ENCODE peak calls at places on chromosome 13, in four cellular contexts. W is endothelial cell of umbilical vein, S is fibroblast of lung, Q is astrocyte. F is an unnamed sample.

GRCh38 chr13:98508280-98509074 is 68.4 kb downstream of the STK24 start:
- DNase-seq in Q (peak), W (no peak), S (peak), F (no peak)

GRCh38 chr13:27006519-27007161 is 165.0 kb downstream of the USP12 start:
- DNase-seq in W (no peak), Q (no peak), S (peak), F (peak)

GRCh38 chr13:21625366-21625765 is 21.4 kb upstream of the MICU2 start:
- DNase-seq in Q (peak), W (peak), S (peak), F (peak)

GRCh38 chr13:30145709-30146367 is 161.5 kb downstream of the KATNAL1 start:
- DNase-seq in Q (no peak), W (no peak), S (no peak), F (no peak)

GRCh38 chr13:99498304-99499161 is 2.7 kb upstream of the TM9SF2 start:
- DNase-seq in W (peak), S (peak), Q (peak), F (peak)

GRCh38 chr13:75789451-75790197 is 153.5 kb downstream of the LMO7 start:
- DNase-seq in W (peak), Q (no peak), S (peak), F (no peak)

GRCh38 chr13:113205428-113205931 is 3.0 kb downstream of the PCID2 start:
- DNase-seq in Q (peak), W (peak), S (peak), F (no peak)

GRCh38 chr13:20411638-20412342 is 113.9 kb downstream of the CRYL1 start:
- DNase-seq in Q (no peak), W (no peak), S (no peak), F (no peak)

GRCh38 chr13:36352350-36352749 is 6.2 kb upstream of the SPART start:
- DNase-seq in S (peak), Q (peak), W (no peak), F (no peak)

GRCh38 chr13:24540236-24541126 is 27.9 kb upstream of the PARP4 start:
- DNase-seq in W (peak), S (no peak), Q (no peak), F (peak)

GRCh38 chr13:26255717-26256277 is 1.9 kb downstream of the CDK8 start:
- DNase-seq in S (peak), Q (peak), W (peak), F (no peak)

GRCh38 chr13:113653264-113654174 is 4.5 kb downstream of the ATP4B start:
- DNase-seq in S (no peak), W (no peak), Q (no peak), F (no peak)

GRCh38 chr13:94608586-94608985 is 6.9 kb downstream of the GPR180 start:
- DNase-seq in Q (no peak), S (no peak), W (no peak), F (no peak)

GRCh38 chr13:39259371-39259770 is 221.1 kb downstream of the NHLRC3 start:
- DNase-seq in W (no peak), Q (no peak), S (no peak), F (no peak)

GRCh38 chr13:98240131-98240530 is 63.1 kb upstream of the RNF113B start:
- DNase-seq in W (no peak), Q (no peak), S (no peak), F (no peak)

GRCh38 chr13:80361883-80362327 is 21.0 kb upstream of the SPRY2 start:
- DNase-seq in W (peak), S (no peak), Q (no peak), F (peak)

GRCh38 chr13:32663660-32664059 is 77.4 kb downstream of the PDS5B start:
- DNase-seq in S (no peak), Q (no peak), W (no peak), F (no peak)

GRCh38 chr13:91017669-91018053 is 329.8 kb upstream of the MIR17HG start:
- DNase-seq in S (peak), Q (peak), W (no peak), F (no peak)

GRCh38 chr13:34913040-34913439 is 29.0 kb upstream of the NBEA start:
- DNase-seq in W (peak), S (peak), Q (no peak), F (no peak)

GRCh38 chr13:36758345-36758744 is 60.7 kb upstream of the RFXAP start:
- DNase-seq in S (no peak), Q (no peak), W (no peak), F (peak)

GRCh38 chr13:97911311-97912138 is 42.0 kb upstream of the IPO5 start:
- DNase-seq in W (peak), S (peak), Q (peak), F (no peak)

GRCh38 chr13:39900106-39900750 is 244.8 kb downstream of the COG6 start:
- DNase-seq in W (peak), S (peak), Q (peak), F (no peak)

GRCh38 chr13:75818181-75819110 is 182.3 kb downstream of the LMO7 start:
- DNase-seq in Q (no peak), S (no peak), W (no peak), F (no peak)

GRCh38 chr13:35475131-35475959 is 1.1 kb downstream of the MAB21L1 start:
- DNase-seq in W (peak), Q (peak), S (peak), F (peak)

GRCh38 chr13:48709213-48709612 is 55.5 kb downstream of the CYSLTR2 start:
- DNase-seq in Q (peak), S (peak), W (no peak), F (no peak)

GRCh38 chr13:94329277-94329676 is 150.2 kb downstream of the DCT start:
- DNase-seq in Q (peak), W (no peak), S (peak), F (no peak)

GRCh38 chr13:81929988-81930387 is 1589.1 kb upstream of the SPRY2 start:
- DNase-seq in W (peak), S (peak), Q (no peak), F (no peak)

GRCh38 chr13:81927347-81927746 is 1586.4 kb upstream of the SPRY2 start:
- DNase-seq in W (no peak), S (no peak), Q (no peak), F (no peak)
- TF ChIP-seq CTCF in W (peak), S (no peak), Q (no peak), F (no peak)

DNA sequence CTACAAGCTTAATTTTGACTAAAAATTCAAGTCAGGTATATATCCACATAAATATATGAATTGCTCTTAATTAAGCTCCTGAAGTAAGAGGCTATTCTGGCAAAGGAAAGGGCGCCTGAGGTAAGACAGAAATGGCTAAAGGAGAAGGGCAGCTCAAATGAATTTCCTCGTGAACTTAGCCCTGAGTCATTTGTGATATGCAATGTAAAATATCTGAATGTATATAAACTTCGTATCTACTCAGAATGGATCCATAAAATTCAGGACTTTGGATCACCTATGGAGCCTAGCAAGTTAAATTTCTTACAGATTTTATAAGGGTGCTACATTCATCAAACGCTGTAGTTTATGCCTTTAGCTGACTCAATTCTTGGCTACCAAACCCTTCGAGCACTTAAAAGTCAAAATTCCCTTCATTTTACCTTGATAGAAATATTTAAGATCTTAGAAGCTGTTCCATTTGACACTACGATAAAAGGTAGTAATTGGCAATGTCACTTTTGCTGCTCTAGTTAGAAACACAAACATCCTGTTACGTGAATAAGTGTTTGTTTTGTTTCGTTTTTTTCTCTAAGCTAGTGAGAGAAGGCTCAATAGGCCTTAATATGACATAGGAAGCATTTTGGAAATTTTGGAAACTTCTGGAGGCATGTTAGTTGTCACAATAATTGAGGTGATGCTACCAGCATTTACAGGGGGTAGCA is 69.2 kb downstream of the DIAPH3 start:
- DNase-seq in S (no peak), Q (no peak), W (no peak), F (no peak)
- H3K27ac ChIP-seq in S (no peak), Q (no peak), W (no peak), F (peak)

GRCh38 chr13:50291611-50292010 is 276.4 kb downstream of the KCNRG start:
- DNase-seq in Q (no peak), W (no peak), S (peak), F (no peak)

GRCh38 chr13:50290186-50290585 is 274.9 kb downstream of the KCNRG start:
- DNase-seq in S (no peak), Q (no peak), W (no peak), F (no peak)

GRCh38 chr13:50286376-50286775 is 271.1 kb downstream of the KCNRG start:
- DNase-seq in W (no peak), S (no peak), Q (no peak), F (no peak)

GRCh38 chr13:50292082-50292481 is 276.8 kb downstream of the KCNRG start:
- DNase-seq in S (no peak), W (no peak), Q (no peak), F (no peak)
- H3K9ac ChIP-seq in S (no peak), W (no peak), Q (no peak), F (no peak)

GRCh38 chr13:69579351-69579750 is 528.3 kb upstream of the ATXN8OS start:
- DNase-seq in S (no peak), W (no peak), Q (no peak), F (no peak)
- TF ChIP-seq CTCF in S (no peak), W (no peak), Q (no peak), F (peak)

GRCh38 chr13:44303681-44304432 is 69.8 kb upstream of the SERP2 start:
- DNase-seq in W (no peak), Q (no peak), S (no peak), F (no peak)
- H3K27ac ChIP-seq in W (no peak), Q (no peak), S (no peak), F (no peak)

GRCh38 chr13:46182491-46182877 is 507 bp upstream of the LCP1 start:
- DNase-seq in W (no peak), Q (no peak), S (no peak), F (no peak)
- H3K9ac ChIP-seq in W (no peak), Q (no peak), S (no peak), F (no peak)

GRCh38 chr13:109718726-109719125 is 67.7 kb downstream of the IRS2 start:
- DNase-seq in Q (no peak), S (no peak), W (no peak), F (no peak)

GRCh38 chr13:109712187-109712601 is 74.2 kb downstream of the IRS2 start:
- DNase-seq in Q (no peak), W (no peak), S (no peak), F (no peak)

GRCh38 chr13:109719962-109720646 is 66.3 kb downstream of the IRS2 start:
- DNase-seq in Q (no peak), W (no peak), S (no peak), F (no peak)

GRCh38 chr13:109717686-109718085 is 68.7 kb downstream of the IRS2 start:
- DNase-seq in W (no peak), S (no peak), Q (no peak), F (no peak)

GRCh38 chr13:109715902-109716301 is 70.5 kb downstream of the IRS2 start:
- DNase-seq in Q (no peak), W (no peak), S (no peak), F (no peak)
- TF ChIP-seq CTCF in Q (no peak), W (no peak), S (no peak), F (no peak)

DNA sequence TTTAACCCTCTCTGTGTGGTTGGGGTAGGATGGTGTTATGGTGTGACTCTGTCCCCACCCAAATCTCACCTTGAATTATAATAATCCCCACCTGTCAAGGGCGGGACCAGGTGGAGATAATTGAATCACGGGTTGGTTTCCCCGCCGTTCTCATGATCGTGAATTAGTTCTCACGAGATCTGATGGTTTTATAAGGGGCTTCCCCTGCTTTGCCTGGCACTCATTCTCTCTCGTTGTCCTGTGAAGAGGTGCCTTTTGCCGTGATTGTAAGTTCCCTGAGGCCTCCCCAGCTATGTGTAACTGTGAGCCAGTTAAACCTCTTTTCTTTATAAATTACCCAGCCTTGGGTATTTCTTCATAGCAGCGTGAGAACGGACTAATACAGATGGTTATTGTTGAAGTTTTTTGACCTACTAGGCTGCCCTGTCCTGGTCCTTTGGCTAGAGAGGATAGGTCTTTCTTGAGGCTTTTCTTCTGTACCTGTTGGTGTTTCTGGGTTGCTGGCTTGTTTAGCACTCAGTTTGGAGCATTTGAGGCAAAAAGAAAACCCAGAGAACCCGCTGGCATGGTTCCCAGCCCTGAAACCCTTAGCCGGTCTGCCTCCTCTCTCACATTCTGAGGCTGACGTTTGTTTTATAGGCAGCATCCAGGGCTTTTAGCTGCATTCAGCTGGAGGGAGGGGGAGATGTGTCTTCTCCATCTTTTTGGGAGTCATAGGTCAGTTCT is 69.0 kb downstream of the ARHGEF7 start:
- DNase-seq in Q (no peak), W (no peak), S (peak), F (no peak)
- H3K27ac ChIP-seq in Q (no peak), W (no peak), S (peak), F (no peak)

DNA sequence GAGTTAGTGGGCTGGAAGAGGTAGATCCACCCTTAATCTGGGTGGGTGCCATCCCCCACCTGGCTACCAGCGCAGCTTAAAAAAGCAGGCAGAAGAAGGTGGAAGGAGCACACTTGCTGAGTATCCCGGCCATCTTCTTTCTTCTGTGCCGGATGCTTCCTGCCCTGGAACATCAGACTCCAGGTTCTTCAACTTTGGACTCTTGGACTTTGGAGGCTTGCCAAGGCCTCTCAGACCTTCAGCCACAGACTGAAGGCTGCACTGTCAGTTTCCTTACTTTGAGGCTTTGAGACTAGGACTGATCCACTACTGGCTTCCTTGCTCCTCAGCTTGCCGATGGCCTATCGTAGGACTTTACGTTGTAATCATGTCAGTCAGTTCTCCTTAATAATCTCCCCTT is 127.6 kb upstream of the GPC6 start:
- DNase-seq in S (no peak), W (no peak), Q (no peak), F (peak)
- H3K9ac ChIP-seq in S (no peak), W (no peak), Q (no peak), F (no peak)

GRCh38 chr13:110240943-110241342 is 66.0 kb downstream of the COL4A1 start:
- DNase-seq in W (no peak), S (no peak), Q (no peak), F (no peak)

GRCh38 chr13:110240352-110240751 is 66.6 kb downstream of the COL4A1 start:
- DNase-seq in S (no peak), W (no peak), Q (no peak), F (no peak)

GRCh38 chr13:110237895-110238294 is 69.1 kb downstream of the COL4A1 start:
- DNase-seq in W (no peak), S (no peak), Q (no peak), F (no peak)

GRCh38 chr13:110238795-110239194 is 68.2 kb downstream of the COL4A1 start:
- DNase-seq in W (no peak), S (no peak), Q (no peak), F (no peak)

GRCh38 chr13:110239280-110240120 is 67.5 kb downstream of the COL4A1 start:
- DNase-seq in Q (no peak), S (no peak), W (peak), F (no peak)
- TF ChIP-seq CTCF in Q (no peak), S (no peak), W (peak), F (no peak)

F was measured in colonic mucosa.